ENCODE peak calls at places on chromosomes 3 and 15, in five cellular contexts. U is pancreas, W is GM12878, T is stomach, V is AG09309. I is an unnamed sample.

GRCh38 chr15:68578175-68578959 is 426 bp upstream of the CORO2B start:
- DNase-seq in U (peak; percentile 18), W (no peak), T (peak; percentile 48), V (peak; percentile 10), I (no peak)

GRCh38 chr15:99476413-99477222 is 89.2 kb upstream of the MEF2A start:
- DNase-seq in U (no peak), W (no peak), T (peak; percentile 43), V (peak; percentile 97), I (peak; percentile 56)

GRCh38 chr3:126721246-126721645 is 17.2 kb downstream of the CHCHD6 start:
- DNase-seq in U (no peak), W (no peak), T (no peak), V (no peak), I (no peak)

GRCh38 chr3:171379281-171379680 is 80.9 kb downstream of the TNIK start:
- DNase-seq in U (no peak), W (no peak), T (no peak), V (no peak), I (no peak)

GRCh38 chr3:184380210-184380626 is 364 bp downstream of the CHRD start:
- DNase-seq in U (peak; percentile 82), W (no peak), T (peak; percentile 68), V (no peak), I (no peak)

GRCh38 chr3:87350367-87351199 is 74.2 kb upstream of the POU1F1 start:
- DNase-seq in U (peak; percentile 11), W (no peak), T (no peak), V (peak; percentile 14), I (peak; percentile 51)

GRCh38 chr15:67843571-67844387 is 3.9 kb upstream of the RNU6-1 start:
- DNase-seq in U (no peak), W (no peak), T (no peak), V (no peak), I (no peak)

GRCh38 chr3:73206006-73206405 is 144.5 kb downstream of the EBLN2 start:
- DNase-seq in U (no peak), W (no peak), T (no peak), V (no peak), I (no peak)

GRCh38 chr3:69740103-69741021 is 1.1 kb downstream of the MITF start:
- DNase-seq in U (peak; percentile 57), W (no peak), T (peak; percentile 68), V (no peak), I (peak; percentile 11)

GRCh38 chr3:142723968-142724681 is at the start of gene TRPC1:
- DNase-seq in U (peak; percentile 49), W (no peak), T (peak; percentile 59), V (peak; percentile 27), I (peak; percentile 91)

GRCh38 chr3:142724682-142725351 is 983 bp downstream of the TRPC1 start:
- DNase-seq in U (peak; percentile 6), W (no peak), T (no peak), V (no peak), I (no peak)

GRCh38 chr3:142723665-142723967 is 218 bp upstream of the TRPC1 start:
- DNase-seq in U (no peak), W (peak; percentile 35), T (no peak), V (no peak), I (no peak)

GRCh38 chr3:142726017-142726416 is 2.2 kb downstream of the TRPC1 start:
- DNase-seq in U (no peak), W (no peak), T (no peak), V (no peak), I (no peak)

DNA sequence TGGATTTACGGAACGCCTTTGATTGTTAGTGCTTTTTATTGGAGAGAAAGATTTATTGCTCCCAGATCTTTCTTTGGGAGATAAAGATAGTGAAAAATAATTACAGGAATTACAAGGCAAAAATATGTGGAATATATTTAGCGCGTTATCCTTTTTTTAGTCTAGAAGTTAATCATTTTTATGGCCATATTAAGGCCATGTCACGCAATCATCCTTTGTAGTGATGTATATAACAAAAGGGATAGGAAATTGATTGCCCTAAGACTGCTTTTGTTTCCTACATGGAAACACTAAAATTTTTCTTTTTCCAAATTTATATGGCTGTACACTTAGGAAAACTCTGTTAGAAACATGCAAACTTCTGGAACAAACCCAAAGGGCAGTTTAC is 1.5 kb downstream of the TRPC1 start:
- DNase-seq in U (no peak), W (no peak), T (no peak), V (no peak), I (no peak)
- H3K4me3 ChIP-seq in U (no peak overlapping the region), W (no peak overlapping the region), T (peak overlapping the region; percentile 84), V (peak overlapping the region; percentile 99), I (no peak overlapping the region)

DNA sequence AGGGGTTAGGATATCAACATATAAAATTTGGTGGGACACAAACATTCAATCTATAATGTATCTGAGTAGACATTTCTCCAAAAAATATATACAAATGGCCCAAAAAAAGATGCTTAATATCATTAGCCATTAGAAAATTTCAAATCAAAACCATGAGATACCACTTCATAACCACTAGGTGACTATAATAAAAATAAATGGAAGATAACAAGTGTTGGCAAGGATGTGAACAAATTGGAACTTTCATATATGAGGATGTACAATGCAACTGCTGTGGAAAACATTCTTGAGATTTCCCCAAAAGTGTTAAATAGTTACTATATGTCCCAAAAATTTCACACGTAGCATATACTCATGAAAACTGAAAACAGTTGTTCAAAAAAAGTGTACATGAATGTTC is 36.5 kb upstream of the WNT7A start:
- DNase-seq in U (no peak), W (no peak), T (no peak), V (no peak), I (no peak)
- TF ChIP-seq CTCF in U (no peak), W (no peak), T (no peak), V (no peak), I (no peak)

DNA sequence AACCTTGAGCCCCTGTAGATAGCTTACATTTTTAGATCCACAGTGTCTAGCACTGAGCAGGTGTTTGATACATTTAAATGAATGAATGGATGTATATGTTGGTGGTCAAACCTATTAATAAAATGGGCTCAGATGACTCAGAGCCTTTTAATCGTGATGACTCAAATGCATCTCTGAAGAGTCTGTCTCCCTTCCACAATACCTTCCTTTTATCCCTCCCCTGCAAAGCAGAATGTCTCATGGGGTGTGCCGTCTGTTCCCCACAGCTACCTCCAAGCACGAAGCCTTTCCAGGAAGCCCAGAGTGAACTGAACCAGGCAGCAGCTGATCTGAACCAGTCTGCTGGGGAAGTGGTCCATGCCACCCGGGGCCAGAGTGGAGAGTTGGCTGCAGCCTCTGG is 303.5 kb upstream of the TPM1 start:
- DNase-seq in U (no peak), W (no peak), T (no peak), V (no peak), I (no peak)
- H3K4me3 ChIP-seq in U (no peak overlapping the region), W (no peak overlapping the region), T (no peak overlapping the region), V (no peak overlapping the region), I (no peak overlapping the region)

GRCh38 chr3:125068265-125068664 is 12.5 kb upstream of the HEG1 start:
- DNase-seq in U (no peak), W (no peak), T (no peak), V (no peak), I (no peak)
- TF ChIP-seq CTCF in U (no peak), W (no peak), T (no peak), V (no peak), I (no peak)

GRCh38 chr3:57077630-57078365 is 17.3 kb downstream of the SPATA12 start:
- DNase-seq in U (no peak), W (no peak), T (no peak), V (no peak), I (no peak)
- H3K4me3 ChIP-seq in U (peak overlapping the region; percentile 57), W (peak overlapping the region; percentile 65), T (peak overlapping the region; percentile 77), V (peak overlapping the region; percentile 59), I (peak overlapping the region; percentile 69)

I was measured in GM12865.